ENCODE peak calls at places on chromosome 14, in five cellular contexts. G is H7, E is ELF-1, C is RPMI7951, N is AG08396. M is an unnamed sample.

GRCh38 chr14:89507926-89508460 is 91.0 kb upstream of the FOXN3 start:
- DNase-seq in E (no peak), C (no peak), G (no peak), N (no peak), M (no peak)

GRCh38 chr14:39492267-39492666 is 60.0 kb upstream of the FBXO33 start:
- DNase-seq in N (peak; percentile 34), E (no peak), G (no peak), C (peak; percentile 60), M (no peak)

GRCh38 chr14:32324601-32325000 is 4.5 kb upstream of the AKAP6 start:
- DNase-seq in E (no peak), G (no peak), N (no peak), C (no peak), M (no peak)

GRCh38 chr14:67357583-67358354 is 1.8 kb downstream of the ATP6V1D start:
- DNase-seq in G (peak; percentile 13), C (peak; percentile 15), E (peak; percentile 20), N (no peak), M (no peak)

GRCh38 chr14:89196561-89196960 is 220.5 kb downstream of the FOXN3 start:
- DNase-seq in C (peak; percentile 25), E (no peak), N (no peak), G (no peak), M (no peak)

GRCh38 chr14:82011460-82011859 is 477.8 kb upstream of the SEL1L start:
- DNase-seq in G (no peak), C (no peak), E (no peak), N (no peak), M (no peak)

GRCh38 chr14:84579292-84579691 is 950.7 kb upstream of the FLRT2 start:
- DNase-seq in E (no peak), G (no peak), N (no peak), C (no peak), M (no peak)

GRCh38 chr14:72929316-72930080 is 3.2 kb downstream of the DCAF4 start:
- DNase-seq in E (peak; percentile 70), G (no peak), C (no peak), N (no peak), M (no peak)

GRCh38 chr14:32033516-32033915 is 43.6 kb upstream of the ARHGAP5 start:
- DNase-seq in G (no peak), E (no peak), N (no peak), C (no peak), M (no peak)

GRCh38 chr14:81033841-81034240 is 78.4 kb downstream of the TSHR start:
- DNase-seq in G (no peak), C (no peak), N (no peak), E (no peak), M (no peak)

GRCh38 chr14:105525861-105526780 is at the start of gene TMEM121:
- DNase-seq in C (no peak), N (peak; percentile 76), E (peak; percentile 47), G (peak; percentile 98), M (no peak)

GRCh38 chr14:100532916-100533630 is 54.1 kb downstream of the BEGAIN start:
- DNase-seq in C (peak; percentile 15), N (peak; percentile 27), G (peak; percentile 19), E (no peak), M (no peak)

GRCh38 chr14:102941419-102942011 is 19.1 kb downstream of the AMN start:
- DNase-seq in N (no peak), C (no peak), G (no peak), E (no peak), M (no peak)

GRCh38 chr14:100102156-100102785 is 37.0 kb downstream of the EVL start:
- DNase-seq in G (peak; percentile 48), C (no peak), E (peak; percentile 18), N (no peak), M (peak; percentile 21)

GRCh38 chr14:22494486-22495135 is 94.4 kb downstream of the DAD1 start:
- DNase-seq in E (no peak), C (no peak), G (peak; percentile 64), N (no peak), M (no peak)

GRCh38 chr14:89672636-89673279 is 255.7 kb upstream of the FOXN3 start:
- DNase-seq in C (peak; percentile 26), N (no peak), E (peak; percentile 41), G (no peak), M (no peak)

GRCh38 chr14:95335071-95335470 is 15.4 kb upstream of the CLMN start:
- DNase-seq in C (no peak), E (no peak), N (no peak), G (no peak), M (no peak)

GRCh38 chr14:95043732-95044462 is 113.4 kb downstream of the DICER1 start:
- DNase-seq in G (peak; percentile 3), N (no peak), E (no peak), C (no peak), M (no peak)